ENCODE peak calls at places on chromosomes 5 and 9, in four cellular contexts. L, B, V and M are unnamed samples.

GRCh38 chr5:75053286-75054109 is 1.1 kb upstream of the GCNT4 start:
- DNase-seq in L (peak; percentile 26), V (peak; percentile 74), B (peak; percentile 48), M (peak; percentile 61)

GRCh38 chr5:168449166-168449565 is 37.1 kb upstream of the RARS1 start:
- DNase-seq in V (no peak), L (no peak), B (no peak), M (no peak)

GRCh38 chr9:81318571-81318970 is 370.8 kb downstream of the TLE1 start:
- DNase-seq in B (no peak), L (no peak), V (no peak), M (no peak)

GRCh38 chr9:133703571-133704399 is 34.4 kb downstream of the SARDH start:
- DNase-seq in B (no peak), V (no peak), L (no peak), M (no peak)

GRCh38 chr5:91499943-91500531 is 116.9 kb upstream of the ARRDC3 start:
- DNase-seq in L (no peak), V (no peak), B (no peak), M (no peak)

GRCh38 chr5:157263586-157264090 is 2.3 kb upstream of the CYFIP2 start:
- DNase-seq in L (no peak), B (no peak), V (no peak), M (no peak)

GRCh38 chr5:134509308-134510040 is 16.0 kb upstream of the JADE2 start:
- DNase-seq in B (no peak), L (no peak), V (no peak), M (no peak)

GRCh38 chr9:136769710-136770191 is 5.4 kb upstream of the LCN15 start:
- DNase-seq in B (peak; percentile 69), V (peak; percentile 67), L (no peak), M (peak; percentile 72)

GRCh38 chr9:120915854-120916495 is 10.6 kb downstream of the TRAF1 start:
- DNase-seq in B (no peak), V (no peak), L (no peak), M (no peak)

GRCh38 chr9:10268500-10269485 is 344.0 kb downstream of the PTPRD start:
- DNase-seq in V (peak; percentile 46), L (no peak), B (peak; percentile 64), M (peak; percentile 77)

GRCh38 chr5:93589812-93590215 is 6.8 kb downstream of the NR2F1 start:
- DNase-seq in L (no peak), V (no peak), B (no peak), M (no peak)

GRCh38 chr9:118522093-118523028 is 818.2 kb downstream of the TLR4 start:
- DNase-seq in B (peak; percentile 49), V (peak; percentile 49), L (no peak), M (peak; percentile 60)

GRCh38 chr5:10036136-10036535 is 213.6 kb downstream of the ATPSCKMT start:
- DNase-seq in L (no peak), V (no peak), B (no peak), M (no peak)

GRCh38 chr9:98022447-98022846 is 34.1 kb upstream of the NANS start:
- DNase-seq in B (no peak), L (no peak), V (no peak), M (no peak)

GRCh38 chr5:82204567-82204966 is 73.6 kb downstream of the RPS23 start:
- DNase-seq in V (no peak), L (no peak), B (no peak), M (no peak)

GRCh38 chr5:125409496-125410351 is 663.3 kb upstream of the ZNF608 start:
- DNase-seq in V (no peak), B (no peak), L (no peak), M (no peak)

GRCh38 chr5:168301593-168302388 is 10.3 kb downstream of the WWC1 start:
- DNase-seq in B (no peak), L (no peak), V (no peak), M (no peak)

GRCh38 chr5:99010294-99010693 is 81.5 kb upstream of the CHD1 start:
- DNase-seq in B (no peak), V (no peak), L (no peak), M (no peak)

GRCh38 chr5:111063709-111064322 is 7.7 kb upstream of the TSLP start:
- DNase-seq in L (no peak), B (no peak), V (no peak), M (no peak)

GRCh38 chr5:79929095-79929494 is 62.0 kb downstream of the MTX3 start:
- DNase-seq in B (no peak), L (no peak), V (no peak), M (no peak)

GRCh38 chr9:134652291-134653225 is 11.0 kb downstream of the COL5A1 start:
- DNase-seq in L (no peak), B (no peak), V (no peak), M (no peak)

GRCh38 chr9:14415947-14416346 is 102.0 kb upstream of the NFIB start:
- DNase-seq in V (no peak), L (no peak), B (no peak), M (no peak)

GRCh38 chr5:133527311-133527710 is 85.0 kb downstream of the FSTL4 start:
- DNase-seq in B (no peak), V (no peak), L (no peak), M (no peak)

GRCh38 chr9:122225323-122226141 is 3.2 kb downstream of the LHX6 start:
- DNase-seq in B (no peak), V (no peak), L (no peak), M (no peak)

GRCh38 chr5:62786099-62786498 is 207.5 kb downstream of the LRRC70 start:
- DNase-seq in L (no peak), V (no peak), B (no peak), M (no peak)

DNA sequence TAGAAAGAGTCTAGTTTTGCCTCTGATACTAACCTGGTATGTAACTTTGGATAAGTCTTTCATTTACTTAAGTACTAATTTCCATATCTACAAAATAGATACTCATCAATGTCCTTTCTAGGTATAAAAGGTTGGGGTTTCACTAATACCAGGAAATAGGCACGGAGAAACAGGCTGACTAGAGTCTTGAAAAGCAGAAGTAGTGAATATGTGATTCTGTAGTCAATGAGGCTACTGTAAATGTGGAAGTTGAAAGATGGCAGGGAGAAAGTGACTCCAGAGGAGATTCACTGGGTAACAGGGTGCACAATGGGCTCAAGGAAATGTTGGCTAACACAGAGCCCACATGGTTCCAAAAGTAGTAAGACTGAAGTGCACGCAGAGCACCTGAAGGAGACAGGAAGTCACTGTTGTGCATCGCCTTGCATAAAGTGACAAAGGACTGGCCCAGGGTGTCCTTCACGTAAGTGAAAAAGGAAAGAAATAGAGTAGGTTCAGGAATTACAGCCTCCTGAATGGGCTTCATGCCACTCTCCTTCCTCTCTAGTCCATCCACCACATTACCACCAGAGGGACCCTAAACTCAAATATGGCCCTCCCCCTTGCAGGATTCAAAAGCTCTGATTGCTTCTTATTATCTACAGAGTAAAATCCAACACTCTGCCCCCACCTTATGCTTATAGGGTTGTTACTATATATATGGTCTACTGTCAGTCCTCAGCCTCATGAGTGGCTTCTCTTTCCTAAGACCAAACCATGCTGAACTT is 288.0 kb upstream of the SMARCA2 start:
- DNase-seq in B (no peak), L (no peak), V (no peak), M (peak; percentile 10)
- TF ChIP-seq CTCF in B (peak; percentile 42), L (no peak), V (no peak), M (peak; percentile 33)

GRCh38 chr5:112371054-112371453 is 48.0 kb downstream of the EPB41L4A start:
- DNase-seq in B (no peak), L (no peak), V (no peak), M (no peak)

GRCh38 chr5:112367400-112367799 is 51.7 kb downstream of the EPB41L4A start:
- DNase-seq in B (no peak), L (no peak), V (no peak), M (no peak)

GRCh38 chr5:112372543-112372942 is 46.5 kb downstream of the EPB41L4A start:
- DNase-seq in L (no peak), B (no peak), V (no peak), M (no peak)

DNA sequence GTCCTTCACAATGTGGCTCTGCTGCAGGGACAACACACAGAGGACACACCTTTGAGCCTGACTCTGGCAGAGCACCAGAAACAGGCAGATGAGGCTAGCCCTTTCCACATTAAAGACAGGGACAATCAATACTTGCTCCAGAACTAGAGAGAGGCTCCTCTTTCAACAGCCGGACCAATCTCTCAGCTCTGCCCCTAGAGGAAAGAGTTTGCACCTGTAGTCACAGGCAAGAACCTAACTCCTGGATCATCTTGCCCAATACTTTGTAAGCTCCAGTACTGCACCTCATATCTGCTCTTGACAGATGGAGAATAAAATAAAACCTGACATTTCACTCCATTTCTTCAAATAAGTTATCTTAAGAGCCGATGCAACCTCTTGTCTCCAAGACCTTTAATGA is 52.1 kb downstream of the EPB41L4A start:
- DNase-seq in L (no peak), B (no peak), V (no peak), M (no peak)
- TF ChIP-seq CTCF in L (no peak), B (peak; percentile 54), V (no peak), M (no peak)

GRCh38 chr9:101465330-101465915 is 29.8 kb upstream of the ALDOB start:
- DNase-seq in V (no peak), B (no peak), L (peak; percentile 44), M (no peak)
- TF ChIP-seq CTCF in V (peak; percentile 14), B (no peak), L (no peak), M (no peak)

GRCh38 chr5:160543395-160543794 is 121.7 kb downstream of the PTTG1 start:
- DNase-seq in L (no peak), V (no peak), B (no peak), M (no peak)

GRCh38 chr5:160547061-160547460 is 125.4 kb downstream of the PTTG1 start:
- DNase-seq in V (no peak), L (no peak), B (no peak), M (no peak)

GRCh38 chr5:160547872-160548271 is 126.2 kb downstream of the PTTG1 start:
- DNase-seq in B (no peak), L (no peak), V (no peak), M (no peak)

GRCh38 chr5:160542840-160543239 is 121.2 kb downstream of the PTTG1 start:
- DNase-seq in L (no peak), V (no peak), B (no peak), M (no peak)

DNA sequence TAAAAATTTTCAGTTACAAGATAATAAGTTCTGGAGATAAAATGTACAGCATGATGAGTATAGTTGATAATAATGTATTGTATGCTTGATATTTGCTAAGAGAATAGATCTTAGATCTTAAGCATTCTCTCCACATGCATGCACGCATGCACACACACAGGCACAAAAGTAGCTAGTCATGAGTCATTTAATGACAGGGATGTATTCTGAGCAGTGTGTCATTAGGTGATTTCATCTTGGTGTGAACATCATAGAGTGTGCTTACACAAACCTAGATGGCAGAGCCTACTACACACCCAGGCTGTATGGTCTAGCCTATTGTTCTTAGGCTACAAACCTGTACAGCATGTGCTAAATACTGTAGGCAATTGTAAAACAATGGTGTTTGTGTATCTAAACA is 124.2 kb downstream of the PTTG1 start:
- DNase-seq in V (no peak), L (no peak), B (no peak), M (no peak)
- TF ChIP-seq CTCF in V (no peak), L (no peak), B (no peak), M (no peak)

GRCh38 chr5:2542026-2542425 is 209.5 kb downstream of the IRX2 start:
- DNase-seq in L (no peak), V (no peak), B (no peak), M (no peak)

GRCh38 chr5:2546983-2547382 is 204.5 kb downstream of the IRX2 start:
- DNase-seq in B (no peak), L (no peak), V (no peak), M (no peak)

GRCh38 chr5:2538169-2538568 is 213.3 kb downstream of the IRX2 start:
- DNase-seq in B (peak; percentile 74), L (no peak), V (no peak), M (no peak)

GRCh38 chr5:2542821-2543220 is 208.7 kb downstream of the IRX2 start:
- DNase-seq in B (no peak), V (no peak), L (no peak), M (no peak)
- TF ChIP-seq CTCF in B (no peak), V (no peak), L (no peak), M (no peak)